ENCODE peak calls at places on chromosomes 16 and 17, in eight cellular contexts. E, M, J, N, H, B, F and C are unnamed samples.

GRCh38 chr17:48843172-48843900 is 12.5 kb downstream of the CALCOCO2 start:
- DNase-seq in E (no peak), M (no peak), J (no peak), N (peak), H (peak), B (no peak), F (no peak), C (no peak)

GRCh38 chr16:3509470-3509928 is 8.7 kb downstream of the CLUAP1 start:
- DNase-seq in E (no peak), M (no peak), J (no peak), N (no peak), H (no peak), B (no peak), F (no peak), C (no peak)

GRCh38 chr17:72422505-72423285 is 301.9 kb downstream of the SOX9 start:
- DNase-seq in E (peak), M (no peak), J (peak), N (peak), H (peak), B (peak), F (peak), C (no peak)

GRCh38 chr16:11039726-11040125 is 95.4 kb downstream of the CLEC16A start:
- DNase-seq in E (no peak), M (no peak), J (no peak), N (no peak), H (no peak), B (no peak), F (no peak), C (no peak)

GRCh38 chr17:1975573-1975972 is 49.6 kb downstream of the RTN4RL1 start:
- DNase-seq in E (no peak), M (no peak), J (no peak), N (no peak), H (no peak), B (no peak), F (no peak), C (no peak)

GRCh38 chr17:2792541-2793169 is 3.6 kb upstream of the RAP1GAP2 start:
- DNase-seq in E (no peak), M (no peak), J (no peak), N (no peak), H (no peak), B (no peak), F (no peak), C (no peak)

GRCh38 chr16:81646561-81646960 is 132.5 kb upstream of the PLCG2 start:
- DNase-seq in E (no peak), M (no peak), J (no peak), N (peak), H (peak), B (no peak), F (no peak), C (no peak)

GRCh38 chr17:66459811-66460270 is 157.4 kb downstream of the PRKCA start:
- DNase-seq in E (peak), M (peak), J (peak), N (peak), H (peak), B (no peak), F (no peak), C (no peak)

GRCh38 chr16:55256412-55257016 is 67.5 kb upstream of the IRX6 start:
- DNase-seq in E (no peak), M (no peak), J (no peak), N (no peak), H (no peak), B (no peak), F (no peak), C (no peak)

GRCh38 chr16:58212824-58213655 is 15.1 kb upstream of the CSNK2A2 start:
- DNase-seq in E (no peak), M (no peak), J (no peak), N (no peak), H (no peak), B (no peak), F (no peak), C (no peak)

GRCh38 chr17:7932949-7933348 is 943 bp downstream of the CNTROB start:
- DNase-seq in E (peak), M (peak), J (no peak), N (peak), H (peak), B (peak), F (no peak), C (no peak)

GRCh38 chr17:81329927-81330883 is 35.1 kb upstream of the SLC38A10 start:
- DNase-seq in E (peak), M (no peak), J (no peak), N (no peak), H (no peak), B (no peak), F (no peak), C (no peak)

GRCh38 chr17:75295220-75296158 is 6.3 kb upstream of the SLC25A19 start:
- DNase-seq in E (no peak), M (no peak), J (no peak), N (no peak), H (no peak), B (no peak), F (no peak), C (no peak)

GRCh38 chr17:39634384-39634871 is 2.5 kb upstream of the STARD3 start:
- DNase-seq in E (peak), M (no peak), J (no peak), N (peak), H (peak), B (no peak), F (no peak), C (no peak)

GRCh38 chr17:55335625-55336024 is 70.9 kb downstream of the HLF start:
- DNase-seq in E (no peak), M (no peak), J (no peak), N (no peak), H (no peak), B (no peak), F (no peak), C (no peak)

GRCh38 chr17:6427284-6427781 is 7.6 kb downstream of the AIPL1 start:
- DNase-seq in E (no peak), M (peak), J (no peak), N (peak), H (peak), B (no peak), F (no peak), C (no peak)

GRCh38 chr17:6753006-6753445 is 2.8 kb upstream of the XAF1 start:
- DNase-seq in E (no peak), M (peak), J (peak), N (peak), H (peak), B (peak), F (peak), C (no peak)

GRCh38 chr16:30740364-30741251 is 7.6 kb upstream of the PHKG2 start:
- DNase-seq in E (peak), M (no peak), J (peak), N (peak), H (peak), B (peak), F (peak), C (no peak)

GRCh38 chr17:27888072-27888471 is 5.1 kb downstream of the LYRM9 start:
- DNase-seq in E (no peak), M (no peak), J (no peak), N (no peak), H (no peak), B (no peak), F (no peak), C (no peak)

GRCh38 chr16:84919267-84919666 is 92.1 kb downstream of the ZDHHC7 start:
- DNase-seq in E (no peak), M (no peak), J (no peak), N (peak), H (peak), B (no peak), F (no peak), C (no peak)

GRCh38 chr16:84917492-84917891 is 93.8 kb downstream of the ZDHHC7 start:
- DNase-seq in E (no peak), M (no peak), J (no peak), N (no peak), H (no peak), B (no peak), F (no peak), C (no peak)

GRCh38 chr16:84920333-84920732 is 91.0 kb downstream of the ZDHHC7 start:
- DNase-seq in E (no peak), M (no peak), J (no peak), N (no peak), H (no peak), B (no peak), F (no peak), C (no peak)

GRCh38 chr16:84918006-84918909 is 93.1 kb downstream of the ZDHHC7 start:
- DNase-seq in E (no peak), M (no peak), J (no peak), N (no peak), H (no peak), B (no peak), F (no peak), C (no peak)

DNA sequence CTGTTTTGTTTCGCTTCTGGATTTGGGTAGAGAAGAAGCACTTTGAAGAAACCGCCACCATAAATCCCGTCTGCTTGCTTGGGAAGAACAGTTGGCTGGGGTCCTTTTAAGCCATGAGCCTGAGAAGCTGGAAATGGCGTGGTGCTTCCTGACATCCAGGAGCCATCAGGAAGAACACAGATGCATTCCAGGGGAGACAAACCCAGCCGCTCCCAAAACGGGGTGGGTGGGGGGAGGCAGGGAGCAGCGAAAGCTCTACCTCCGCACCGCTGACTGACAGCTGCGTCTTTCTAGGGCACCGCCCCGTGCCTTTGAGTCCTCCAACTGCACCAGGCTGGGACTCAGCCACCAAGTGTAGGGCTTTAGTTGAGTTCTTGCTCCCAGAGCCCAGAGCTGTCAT is 91.6 kb downstream of the ZDHHC7 start:
- DNase-seq in E (no peak), M (no peak), J (no peak), N (no peak), H (no peak), B (no peak), F (no peak), C (no peak)
- TF ChIP-seq CTCF in E (no peak), M (no peak), J (no peak), N (no peak), H (no peak), B (no peak), F (no peak), C (no peak)

GRCh38 chr17:82737981-82738877 is 2.8 kb downstream of the FN3K start:
- DNase-seq in E (no peak), M (no peak), J (peak), N (peak), H (no peak), B (no peak), F (peak), C (peak)
- H3K27ac ChIP-seq in E (no peak), M (no peak), J (peak), N (no peak), H (no peak), B (peak), F (no peak), C (peak)

DNA sequence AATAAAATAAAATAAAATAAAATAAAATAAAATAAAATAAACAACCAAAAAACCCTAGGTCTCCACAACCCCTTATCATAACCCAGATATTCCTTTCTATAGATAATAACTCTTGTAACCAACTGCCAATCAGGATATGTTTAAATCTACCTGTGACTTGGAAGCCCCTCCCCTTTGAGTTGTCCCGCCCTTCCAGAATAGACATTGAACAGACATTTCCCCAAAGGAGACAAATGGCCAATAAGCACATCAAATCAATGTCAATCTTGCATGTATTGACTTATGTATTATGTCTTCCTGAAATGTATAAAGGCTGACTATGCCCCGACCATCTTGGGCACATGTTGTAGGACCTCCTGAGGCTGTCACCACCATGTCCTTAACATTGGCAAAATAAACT is 1.5 kb upstream of the MAPK7 start:
- DNase-seq in E (no peak), M (no peak), J (no peak), N (no peak), H (no peak), B (peak), F (no peak), C (peak)
- H3K4me3 ChIP-seq in E (peak), M (peak), J (peak), N (peak), H (peak), B (peak), F (no peak), C (peak)

GRCh38 chr17:56890390-56890789 is 23.5 kb downstream of the TRIM25 start:
- DNase-seq in E (no peak), M (no peak), J (no peak), N (no peak), H (no peak), B (no peak), F (no peak), C (no peak)

GRCh38 chr17:56893503-56893902 is 20.3 kb downstream of the TRIM25 start:
- DNase-seq in E (no peak), M (no peak), J (no peak), N (no peak), H (no peak), B (no peak), F (no peak), C (no peak)

GRCh38 chr17:56892333-56892732 is 21.5 kb downstream of the TRIM25 start:
- DNase-seq in E (no peak), M (no peak), J (no peak), N (no peak), H (no peak), B (no peak), F (no peak), C (no peak)

GRCh38 chr17:56890906-56891674 is 22.8 kb downstream of the TRIM25 start:
- DNase-seq in E (no peak), M (no peak), J (no peak), N (no peak), H (no peak), B (no peak), F (no peak), C (no peak)

GRCh38 chr17:56891751-56892150 is 22.1 kb downstream of the TRIM25 start:
- DNase-seq in E (peak), M (no peak), J (no peak), N (no peak), H (no peak), B (no peak), F (no peak), C (no peak)
- TF ChIP-seq CTCF in E (peak), M (no peak), J (no peak), N (peak), H (peak), B (peak), F (peak), C (no peak)

DNA sequence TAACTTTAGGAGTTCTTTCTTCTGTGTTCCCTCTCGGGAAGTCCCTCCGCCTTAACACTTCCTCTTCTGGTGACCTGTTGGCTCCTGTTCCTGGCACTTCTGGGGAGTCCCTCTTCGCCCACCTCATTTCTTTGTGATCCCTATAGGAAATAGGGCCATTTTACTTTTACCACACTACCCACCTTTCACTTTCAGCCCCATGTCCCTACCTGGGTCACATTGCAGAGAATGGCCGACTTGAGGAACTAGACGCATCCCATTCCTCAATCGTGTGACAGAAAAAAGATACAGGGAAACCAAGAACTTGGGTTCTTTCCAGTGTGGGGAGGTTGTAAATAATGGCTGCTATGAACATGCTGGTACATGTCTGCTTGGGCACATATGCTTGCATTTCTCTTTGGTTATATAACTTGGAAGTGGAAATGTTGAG is 6.6 kb downstream of the IL21R start:
- DNase-seq in E (no peak), M (no peak), J (no peak), N (no peak), H (no peak), B (peak), F (no peak), C (no peak)
- H3K27ac ChIP-seq in E (no peak), M (no peak), J (no peak), N (no peak), H (no peak), B (no peak), F (no peak), C (no peak)

GRCh38 chr16:71847096-71847495 is 1.3 kb downstream of the ATXN1L start:
- DNase-seq in E (no peak), M (no peak), J (no peak), N (no peak), H (no peak), B (no peak), F (no peak), C (no peak)
- H3K4me3 ChIP-seq in E (peak), M (peak), J (peak), N (peak), H (peak), B (peak), F (no peak), C (peak)

GRCh38 chr16:66658860-66659190 is 37.7 kb downstream of the CMTM4 start:
- DNase-seq in E (no peak), M (no peak), J (no peak), N (no peak), H (no peak), B (no peak), F (no peak), C (no peak)

GRCh38 chr16:66658143-66658859 is 38.2 kb downstream of the CMTM4 start:
- DNase-seq in E (no peak), M (no peak), J (no peak), N (no peak), H (no peak), B (no peak), F (no peak), C (no peak)

GRCh38 chr16:66661210-66661560 is 35.4 kb downstream of the CMTM4 start:
- DNase-seq in E (no peak), M (no peak), J (no peak), N (no peak), H (no peak), B (no peak), F (no peak), C (no peak)

GRCh38 chr16:66660422-66661209 is 35.9 kb downstream of the CMTM4 start:
- DNase-seq in E (peak), M (no peak), J (peak), N (peak), H (peak), B (no peak), F (peak), C (peak)

GRCh38 chr16:66662445-66663194 is 33.9 kb downstream of the CMTM4 start:
- DNase-seq in E (peak), M (no peak), J (no peak), N (peak), H (peak), B (no peak), F (no peak), C (peak)
- TF ChIP-seq CTCF in E (peak), M (peak), J (peak), N (peak), H (peak), B (no peak), F (peak), C (peak)

GRCh38 chr16:15605869-15606520 is 37.0 kb downstream of the MARF1 start:
- DNase-seq in E (no peak), M (no peak), J (no peak), N (no peak), H (no peak), B (no peak), F (no peak), C (no peak)
- H3K27ac ChIP-seq in E (no peak), M (no peak), J (no peak), N (no peak), H (no peak), B (no peak), F (no peak), C (peak)

GRCh38 chr16:66519974-66520373 is 29.9 kb downstream of the TK2 start:
- DNase-seq in E (no peak), M (no peak), J (no peak), N (no peak), H (no peak), B (no peak), F (no peak), C (no peak)

GRCh38 chr16:66521951-66522771 is 27.8 kb downstream of the TK2 start:
- DNase-seq in E (no peak), M (peak), J (no peak), N (peak), H (peak), B (no peak), F (no peak), C (no peak)

GRCh38 chr16:66519482-66519881 is 30.4 kb downstream of the TK2 start:
- DNase-seq in E (no peak), M (no peak), J (no peak), N (no peak), H (no peak), B (no peak), F (no peak), C (no peak)

GRCh38 chr16:66520406-66521194 is 29.3 kb downstream of the TK2 start:
- DNase-seq in E (no peak), M (peak), J (peak), N (no peak), H (no peak), B (no peak), F (no peak), C (no peak)

GRCh38 chr16:66521227-66521626 is 28.7 kb downstream of the TK2 start:
- DNase-seq in E (no peak), M (no peak), J (no peak), N (no peak), H (no peak), B (no peak), F (no peak), C (no peak)
- H3K4me3 ChIP-seq in E (no peak), M (no peak), J (no peak), N (no peak), H (no peak), B (no peak), F (no peak), C (no peak)

GRCh38 chr17:60745544-60745943 is 67.9 kb downstream of the BCAS3 start:
- DNase-seq in E (peak), M (no peak), J (no peak), N (no peak), H (peak), B (no peak), F (no peak), C (no peak)
- TF ChIP-seq CTCF in E (peak), M (no peak), J (no peak), N (no peak), H (peak), B (no peak), F (no peak), C (peak)